ENCODE peak calls at places on chromosome 1, in five cellular contexts. F, V, K, Z and I are unnamed samples.

GRCh38 chr1:214429951-214430742 is 121.3 kb downstream of the PTPN14 start:
- DNase-seq in F (no peak), V (peak; percentile 61), K (peak; percentile 34), Z (no peak), I (no peak)

GRCh38 chr1:235004276-235004675 is 124.4 kb downstream of the TOMM20 start:
- DNase-seq in F (no peak), V (no peak), K (no peak), Z (peak; percentile 9), I (no peak)

GRCh38 chr1:184049291-184049690 is 2.2 kb upstream of the TSEN15 start:
- DNase-seq in F (no peak), V (no peak), K (no peak), Z (no peak), I (no peak)

GRCh38 chr1:62962014-62962793 is 178.3 kb downstream of the ATG4C start:
- DNase-seq in F (no peak), V (no peak), K (no peak), Z (no peak), I (no peak)

GRCh38 chr1:81851217-81851616 is 50.5 kb downstream of the ADGRL2 start:
- DNase-seq in F (no peak), V (no peak), K (no peak), Z (no peak), I (no peak)

GRCh38 chr1:45016090-45016697 is 4.1 kb downstream of the UROD start:
- DNase-seq in F (no peak), V (no peak), K (peak; percentile 7), Z (no peak), I (no peak)

GRCh38 chr1:15090373-15090772 is 63.2 kb upstream of the TMEM51 start:
- DNase-seq in F (peak; percentile 38), V (no peak), K (no peak), Z (no peak), I (peak; percentile 31)

GRCh38 chr1:218485241-218485928 is 140.2 kb downstream of the TGFB2 start:
- DNase-seq in F (no peak), V (peak; percentile 49), K (no peak), Z (no peak), I (no peak)

GRCh38 chr1:169697769-169698168 is 13.7 kb downstream of the SELL start:
- DNase-seq in F (no peak), V (no peak), K (no peak), Z (no peak), I (no peak)

GRCh38 chr1:205246426-205247119 is 18.8 kb downstream of the TMCC2 start:
- DNase-seq in F (no peak), V (no peak), K (no peak), Z (peak; percentile 33), I (no peak)

GRCh38 chr1:232667094-232667780 is 37.3 kb upstream of the SIPA1L2 start:
- DNase-seq in F (no peak), V (no peak), K (no peak), Z (no peak), I (no peak)

GRCh38 chr1:95323117-95323516 is 89.1 kb downstream of the RWDD3 start:
- DNase-seq in F (no peak), V (no peak), K (no peak), Z (no peak), I (no peak)

GRCh38 chr1:54813479-54814147 is 12.5 kb upstream of the TTC22 start:
- DNase-seq in F (no peak), V (no peak), K (no peak), Z (no peak), I (no peak)

GRCh38 chr1:207316622-207317510 is 4.6 kb upstream of the CD55 start:
- DNase-seq in F (no peak), V (peak; percentile 10), K (no peak), Z (peak; percentile 63), I (no peak)

GRCh38 chr1:8025061-8025670 is 943 bp downstream of the ERRFI1 start:
- DNase-seq in F (no peak), V (no peak), K (no peak), Z (no peak), I (no peak)

GRCh38 chr1:9760824-9761223 is 62.9 kb downstream of the CLSTN1 start:
- DNase-seq in F (no peak), V (no peak), K (no peak), Z (no peak), I (no peak)

GRCh38 chr1:240991230-240991629 is 365.8 kb downstream of the RGS7 start:
- DNase-seq in F (no peak), V (no peak), K (no peak), Z (no peak), I (no peak)

DNA sequence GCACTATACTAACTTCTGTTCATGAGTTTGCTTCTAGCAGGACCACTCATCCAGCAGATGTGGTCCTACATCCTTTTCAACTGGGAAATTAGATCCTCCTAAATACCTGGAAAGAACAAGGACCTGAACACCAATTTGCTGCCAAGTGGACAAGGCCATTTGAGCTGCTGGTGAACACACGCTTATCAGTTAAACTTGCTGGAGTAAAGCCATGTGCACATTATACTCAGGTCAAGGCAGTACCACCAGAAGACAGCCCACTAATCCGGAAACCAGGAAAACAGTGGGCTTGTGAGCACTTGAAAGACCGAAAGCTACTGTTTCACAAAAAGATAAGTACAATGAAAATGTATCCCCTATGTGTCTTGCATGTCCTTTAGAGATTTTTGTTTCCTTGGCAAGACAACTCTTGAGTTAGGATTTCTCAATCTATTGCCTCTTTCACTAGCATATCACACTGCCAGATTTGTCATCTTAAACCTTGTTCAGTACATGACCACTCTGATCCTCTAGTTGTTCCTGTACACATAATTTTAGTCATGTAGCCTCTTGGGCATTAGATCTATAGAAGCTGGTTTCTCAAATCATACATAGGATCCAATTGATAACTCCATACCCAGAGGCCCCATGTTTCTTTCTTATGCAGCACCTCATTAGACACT is 4.5 kb upstream of the REN start:
- DNase-seq in F (no peak), V (no peak), K (no peak), Z (no peak), I (no peak)
- H3K9me3 ChIP-seq in F (no peaks in the 10 kb centered on the region), V (no peaks in the 10 kb centered on the region), K (peaks cover 4% of the 10 kb centered on the region), Z (no peaks in the 10 kb centered on the region), I (peaks cover 16% of the 10 kb centered on the region)

GRCh38 chr1:31372961-31373896 is at the start of gene FABP3:
- DNase-seq in F (peak; percentile 93), V (peak; percentile 51), K (peak; percentile 80), Z (peak; percentile 90), I (peak; percentile 94)
- TF ChIP-seq POLR2A in F (no peak), V (no peak), K (peak; percentile 95), Z (no peak), I (peak; percentile 96)

GRCh38 chr1:113219377-113219776 is 146.4 kb downstream of the LRIG2 start:
- DNase-seq in F (no peak), V (no peak), K (no peak), Z (no peak), I (no peak)
- TF ChIP-seq CTCF in F (no peak), V (peak; percentile 1), K (no peak), Z (no peak), I (peak; percentile 5)

DNA sequence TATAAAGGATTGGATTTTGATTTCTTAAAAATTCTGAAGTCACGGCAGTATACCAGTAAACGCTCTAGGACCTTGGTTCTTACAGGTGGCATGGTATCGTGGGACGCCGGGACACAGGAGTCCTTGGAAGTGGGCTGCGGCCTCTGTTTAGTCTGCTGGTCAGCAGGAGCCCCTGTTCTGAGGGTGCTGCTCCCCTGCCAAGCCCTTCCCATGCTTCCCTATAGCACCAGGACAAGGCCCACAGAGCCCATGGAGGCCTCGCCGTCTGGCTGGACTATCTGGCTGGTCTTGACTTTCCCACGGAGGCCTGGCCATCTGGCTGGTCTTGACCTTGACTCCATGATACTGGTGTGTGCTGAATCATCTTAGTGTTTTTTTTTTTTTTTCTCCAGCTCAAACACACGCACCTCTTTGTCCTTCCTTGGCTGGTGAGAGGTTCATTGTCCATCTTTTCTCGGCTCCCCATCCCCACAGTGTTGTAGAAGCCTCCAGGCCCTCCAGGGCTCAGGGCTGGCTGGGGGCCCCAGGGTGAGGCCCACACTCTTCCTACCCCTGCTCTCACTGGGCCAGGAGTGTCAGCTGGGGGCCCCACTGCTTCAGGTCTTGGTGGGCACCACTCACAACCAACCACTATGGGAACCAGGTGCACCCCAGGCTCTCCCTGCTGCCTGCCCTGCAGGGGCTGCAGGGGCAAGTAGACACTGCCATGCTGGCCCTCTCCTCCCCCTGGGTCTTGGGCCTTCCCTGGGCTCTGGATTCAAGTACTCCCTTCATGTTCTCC is 16.5 kb upstream of the TTC34 start:
- DNase-seq in F (peak; percentile 34), V (no peak), K (no peak), Z (no peak), I (peak; percentile 11)
- H3K9me3 ChIP-seq in F (no peaks in the 10 kb centered on the region), V (peaks cover 56% of the 10 kb centered on the region), K (no peaks in the 10 kb centered on the region), Z (peaks cover 3% of the 10 kb centered on the region), I (no peaks in the 10 kb centered on the region)

DNA sequence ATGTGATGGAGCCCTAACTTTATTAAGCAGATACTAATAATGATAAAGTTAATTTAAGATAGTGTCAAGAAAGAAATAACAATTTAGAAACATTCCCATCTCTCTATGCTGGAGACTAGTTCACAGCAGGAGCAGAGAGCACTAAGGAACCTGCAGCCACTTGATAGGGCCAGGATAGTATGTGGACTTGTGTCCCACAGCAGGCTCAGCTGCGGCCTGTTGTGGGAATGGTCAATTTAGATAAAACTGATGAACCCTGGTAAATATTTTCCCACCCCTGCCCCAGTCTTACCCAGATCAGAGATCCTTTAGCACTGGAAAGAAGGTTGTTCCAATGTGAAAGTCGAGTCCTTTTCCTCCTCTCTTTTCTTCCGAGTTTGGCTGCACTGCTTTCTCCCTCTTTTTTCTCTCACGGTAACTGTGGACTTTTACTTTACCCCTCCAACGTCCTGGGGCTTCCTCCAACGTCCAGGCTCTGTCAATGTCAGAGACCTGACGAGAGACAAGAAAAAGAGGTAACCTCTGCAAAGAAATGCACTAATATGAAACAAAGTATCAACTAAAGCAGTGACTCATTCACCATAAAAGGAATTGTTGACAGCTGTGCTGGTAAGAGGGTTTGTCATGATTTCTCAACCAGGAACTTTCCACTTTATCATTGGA is at the start of gene GBP2:
- DNase-seq in F (peak; percentile 47), V (peak; percentile 85), K (no peak), Z (no peak), I (no peak)
- TF ChIP-seq POLR2A in F (peak; percentile 52), V (no peak), K (peak; percentile 78), Z (peak; percentile 17), I (peak; percentile 44)